ENCODE peak calls at places on chromosomes 13 and 19, in four cellular contexts. F is osteoblast, H is keratinocyte, J is heart left ventricle. T is an unnamed sample.

GRCh38 chr19:52640916-52641315 is 2.8 kb upstream of the ZNF83 start:
- DNase-seq in F (no peak), H (no peak), J (no peak), T (peak)

GRCh38 chr13:40146586-40147240 is 491.3 kb downstream of the COG6 start:
- DNase-seq in F (no peak), H (peak), J (no peak), T (no peak)

GRCh38 chr19:46515879-46516350 is 20.2 kb upstream of the PNMA8B start:
- DNase-seq in F (peak), H (no peak), J (no peak), T (peak)

GRCh38 chr19:632228-633067 is 889 bp downstream of the POLRMT start:
- DNase-seq in F (peak), H (no peak), J (no peak), T (peak)

GRCh38 chr13:94327318-94327717 is 152.2 kb downstream of the DCT start:
- DNase-seq in F (no peak), H (no peak), J (no peak), T (no peak)

GRCh38 chr19:55600336-55601028 is 394 bp downstream of the ZNF524 start:
- DNase-seq in F (peak), H (no peak), J (peak), T (no peak)

GRCh38 chr19:47729468-47729798 is 15.9 kb upstream of the NOP53 start:
- DNase-seq in F (peak), H (no peak), J (peak), T (peak)

GRCh38 chr19:1862068-1862423 is 1.3 kb downstream of the KLF16 start:
- DNase-seq in F (peak), H (no peak), J (no peak), T (no peak)

GRCh38 chr13:80339841-80340642 is 884 bp downstream of the SPRY2 start:
- DNase-seq in F (peak), H (no peak), J (peak), T (no peak)

GRCh38 chr19:6064703-6065073 is 45.6 kb downstream of the RFX2 start:
- DNase-seq in F (no peak), H (no peak), J (no peak), T (no peak)

GRCh38 chr19:6736169-6736916 is 1.0 kb downstream of the GPR108 start:
- DNase-seq in F (peak), H (peak), J (peak), T (peak)

GRCh38 chr13:46801831-46802230 is 4.9 kb upstream of the ESD start:
- DNase-seq in F (no peak), H (no peak), J (no peak), T (no peak)

GRCh38 chr13:105363747-105364177 is 1171.7 kb downstream of the EFNB2 start:
- DNase-seq in F (no peak), H (no peak), J (no peak), T (no peak)

GRCh38 chr19:10884273-10884672 is 12.9 kb downstream of the CARM1 start:
- DNase-seq in F (peak), H (no peak), J (no peak), T (peak)

GRCh38 chr19:31597616-31598015 is 248.4 kb upstream of the TSHZ3 start:
- DNase-seq in F (peak), H (no peak), J (no peak), T (no peak)

GRCh38 chr19:57342582-57342981 is 8.5 kb upstream of the ZNF304 start:
- DNase-seq in F (no peak), H (no peak), J (no peak), T (no peak)

GRCh38 chr19:58117841-58118575 is 20.0 kb upstream of the ZSCAN18 start:
- DNase-seq in F (peak), H (no peak), J (peak), T (no peak)

GRCh38 chr19:3236272-3236671 is 11.8 kb downstream of the CELF5 start:
- DNase-seq in F (peak), H (no peak), J (no peak), T (no peak)

GRCh38 chr19:46998445-46999142 is 21.0 kb upstream of the NPAS1 start:
- DNase-seq in F (peak), H (no peak), J (no peak), T (no peak)

GRCh38 chr19:33134571-33135041 is 2.7 kb downstream of the WDR88 start:
- DNase-seq in F (peak), H (no peak), J (no peak), T (no peak)

GRCh38 chr13:112685856-112686255 is 4.0 kb upstream of the ATP11A start:
- DNase-seq in F (no peak), H (no peak), J (no peak), T (no peak)

GRCh38 chr13:79056706-79057105 is 349.3 kb downstream of the RBM26 start:
- DNase-seq in F (no peak), H (no peak), J (no peak), T (no peak)

GRCh38 chr13:109565877-109566276 is 220.5 kb downstream of the IRS2 start:
- DNase-seq in F (no peak), H (no peak), J (no peak), T (no peak)

GRCh38 chr13:42807236-42807635 is 25.9 kb downstream of the FAM216B start:
- DNase-seq in F (no peak), H (no peak), J (no peak), T (peak)

GRCh38 chr13:49828452-49828851 is 36.0 kb upstream of the KPNA3 start:
- DNase-seq in F (no peak), H (no peak), J (no peak), T (no peak)

GRCh38 chr19:48961673-48962028 is 3.5 kb upstream of the FTL start:
- DNase-seq in F (peak), H (no peak), J (no peak), T (no peak)

GRCh38 chr19:18233224-18233825 is 7.1 kb upstream of the PDE4C start:
- DNase-seq in F (peak), H (no peak), J (peak), T (no peak)

GRCh38 chr13:98083936-98084335 is 59.0 kb upstream of the FARP1 start:
- DNase-seq in F (peak), H (no peak), J (no peak), T (peak)

GRCh38 chr19:44741841-44742352 is 6.6 kb upstream of the BCL3 start:
- DNase-seq in F (peak), H (peak), J (peak), T (peak)

GRCh38 chr13:60745343-60745742 is 348.3 kb downstream of the TDRD3 start:
- DNase-seq in F (no peak), H (no peak), J (no peak), T (no peak)

GRCh38 chr13:45921337-45921736 is 69.8 kb upstream of the SIAH3 start:
- DNase-seq in F (no peak), H (no peak), J (no peak), T (no peak)

GRCh38 chr19:39444598-39445257 is 654 bp upstream of the SUPT5H start:
- DNase-seq in F (peak), H (no peak), J (no peak), T (peak)

GRCh38 chr13:93903909-93904308 is 575.6 kb downstream of the DCT start:
- DNase-seq in F (no peak), H (no peak), J (no peak), T (no peak)

GRCh38 chr13:19959141-19959830 is 759 bp downstream of the ZMYM2 start:
- DNase-seq in F (peak), H (no peak), J (peak), T (peak)

GRCh38 chr13:19959831-19960672 is 1.5 kb downstream of the ZMYM2 start:
- DNase-seq in F (peak), H (peak), J (peak), T (peak)

GRCh38 chr13:19955873-19956559 is 2.5 kb upstream of the ZMYM2 start:
- DNase-seq in F (peak), H (no peak), J (no peak), T (no peak)

GRCh38 chr13:19958119-19959111 is at the start of gene ZMYM2:
- DNase-seq in F (peak), H (peak), J (peak), T (peak)

GRCh38 chr13:19957320-19958118 is 1.0 kb upstream of the ZMYM2 start:
- DNase-seq in F (peak), H (peak), J (peak), T (peak)
- TF ChIP-seq CTCF in F (peak), H (peak), J (peak), T (peak)

GRCh38 chr13:99301056-99301838 is 6.0 kb downstream of the GPR183 start:
- DNase-seq in F (no peak), H (no peak), J (no peak), T (no peak)

GRCh38 chr13:99298056-99298455 is 9.1 kb downstream of the GPR183 start:
- DNase-seq in F (no peak), H (no peak), J (no peak), T (no peak)

GRCh38 chr13:99301913-99302636 is 5.1 kb downstream of the GPR183 start:
- DNase-seq in F (peak), H (no peak), J (no peak), T (no peak)

GRCh38 chr13:99297330-99297729 is 9.9 kb downstream of the GPR183 start:
- DNase-seq in F (no peak), H (no peak), J (no peak), T (no peak)

DNA sequence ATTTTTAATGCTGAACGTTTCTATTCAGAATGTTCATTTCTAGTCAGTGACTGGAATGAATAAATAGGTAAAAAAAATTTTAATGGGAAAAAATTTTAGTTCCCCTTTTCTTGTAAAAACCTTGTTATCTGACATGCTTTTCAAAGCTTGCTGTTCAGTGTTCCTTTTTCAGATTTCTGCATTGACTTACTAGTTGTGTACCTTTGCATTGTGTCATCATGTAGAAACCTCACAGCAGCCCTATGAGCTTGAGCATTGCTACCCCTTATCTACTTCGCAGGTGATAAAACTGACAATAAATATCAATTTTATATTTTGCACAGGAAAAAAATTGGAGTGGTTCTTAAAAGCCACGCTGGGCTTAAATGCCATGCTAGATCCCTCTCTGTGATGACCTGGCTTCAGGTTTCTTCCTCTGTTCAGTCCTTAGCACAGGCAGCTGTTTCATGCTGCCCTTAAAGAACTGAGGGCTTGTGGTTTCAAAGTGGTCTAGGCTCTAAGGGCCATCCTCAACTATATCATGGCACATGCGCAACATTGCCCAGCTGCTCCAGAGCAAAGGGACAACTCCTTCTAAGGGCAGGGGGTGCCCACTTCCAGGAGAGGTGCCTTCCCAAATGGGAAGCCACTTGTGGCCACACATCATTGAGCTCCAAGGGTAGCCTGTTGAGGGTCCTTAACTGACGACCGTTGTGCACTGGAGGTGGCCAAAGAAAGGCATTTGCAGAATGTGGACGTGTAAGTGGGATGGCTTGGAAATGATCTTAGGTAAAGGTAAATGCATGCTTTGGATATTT is 7.5 kb downstream of the GPR183 start:
- DNase-seq in F (no peak), H (no peak), J (no peak), T (no peak)
- H3K4me3 ChIP-seq in F (no peak), H (no peak), J (no peak), T (no peak)

DNA sequence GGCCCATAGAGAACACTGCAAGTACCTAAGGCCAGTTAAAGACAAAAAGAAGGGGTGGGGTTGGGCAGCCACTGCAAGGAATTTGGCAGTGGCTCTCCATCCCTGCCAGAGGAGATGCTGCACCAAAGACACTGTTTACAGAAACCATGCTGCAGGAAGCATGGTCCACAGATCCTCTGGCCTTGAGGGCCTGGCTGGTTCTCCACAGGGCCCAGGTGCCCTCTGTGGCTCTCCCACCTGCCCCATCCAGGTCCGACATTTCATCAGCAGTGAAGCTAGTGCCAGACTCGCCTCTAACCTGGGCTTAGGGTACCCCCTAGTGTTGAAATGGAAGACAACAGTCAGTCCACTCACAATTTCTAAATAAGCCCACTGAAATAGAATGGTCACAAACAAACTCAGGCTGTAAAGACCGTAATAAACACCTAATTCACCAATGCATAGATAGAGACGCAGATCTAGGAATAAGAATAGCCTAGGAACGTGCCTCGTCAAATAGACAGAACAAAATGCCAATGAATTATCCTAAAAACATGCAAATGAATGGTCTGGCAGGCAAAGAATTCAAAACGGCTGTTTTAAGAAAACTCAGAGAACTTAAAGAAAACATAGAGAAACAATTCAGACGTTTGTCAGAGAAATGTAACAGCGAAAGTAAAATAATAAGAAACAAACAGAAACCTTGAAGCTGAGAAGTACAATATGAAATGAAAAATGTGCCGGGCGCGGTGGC is 23.3 kb downstream of the LYPD4 start:
- DNase-seq in F (no peak), H (no peak), J (no peak), T (no peak)
- TF ChIP-seq CTCF in F (peak), H (peak), J (peak), T (peak)

GRCh38 chr13:43876366-43876765 is 3.2 kb downstream of the CCDC122 start:
- DNase-seq in F (no peak), H (no peak), J (no peak), T (no peak)

GRCh38 chr13:43878897-43879322 is 630 bp downstream of the CCDC122 start:
- DNase-seq in F (peak), H (no peak), J (peak), T (peak)

GRCh38 chr13:43880451-43880850 is 747 bp downstream of the LACC1 start:
- DNase-seq in F (no peak), H (no peak), J (no peak), T (no peak)

GRCh38 chr13:43879323-43880181 is at the start of the genes CCDC122 and LACC1:
- DNase-seq in F (peak), H (no peak), J (peak), T (peak)

GRCh38 chr13:43877788-43878187 is 1.8 kb downstream of the CCDC122 start:
- DNase-seq in F (no peak), H (no peak), J (no peak), T (peak)
- H3K4me3 ChIP-seq in F (no peak), H (no peak), J (no peak), T (no peak)

GRCh38 chr19:13363954-13364353 is 142.3 kb downstream of the CACNA1A start:
- DNase-seq in F (no peak), H (no peak), J (no peak), T (no peak)

GRCh38 chr19:13370948-13371347 is 135.3 kb downstream of the CACNA1A start:
- DNase-seq in F (no peak), H (no peak), J (no peak), T (no peak)

GRCh38 chr19:13363235-13363634 is 143.0 kb downstream of the CACNA1A start:
- DNase-seq in F (no peak), H (no peak), J (no peak), T (no peak)

DNA sequence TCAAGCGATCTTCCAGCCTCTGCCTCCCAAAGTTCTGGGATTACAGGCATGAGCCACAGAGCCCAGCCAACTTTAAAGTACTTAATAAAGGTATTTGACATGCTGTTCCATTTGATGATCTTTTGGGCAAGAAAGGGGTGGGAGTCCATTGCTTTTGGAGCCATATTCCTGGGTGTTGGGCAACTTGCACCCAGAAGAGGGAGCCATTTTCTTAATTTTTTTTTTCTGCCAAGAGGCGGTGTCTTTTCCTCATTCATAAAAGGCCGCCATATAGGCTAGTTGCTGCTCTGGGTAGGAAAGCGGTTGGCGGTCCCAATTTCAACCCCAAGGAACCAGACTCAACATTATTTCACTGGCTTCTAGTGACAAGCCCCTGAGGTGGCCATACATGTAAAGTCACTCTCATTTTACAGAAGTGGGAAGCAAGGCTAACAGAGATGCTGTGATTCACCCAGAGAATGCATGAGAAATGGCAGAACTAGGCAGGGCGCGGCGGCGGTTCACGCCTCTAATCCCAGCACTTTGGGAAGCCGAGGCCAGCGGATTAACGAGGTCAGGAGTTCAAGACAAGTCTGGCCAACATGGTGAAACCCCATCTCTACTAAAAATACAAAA is 139.6 kb downstream of the CACNA1A start:
- DNase-seq in F (peak), H (no peak), J (no peak), T (peak)
- TF ChIP-seq CTCF in F (peak), H (peak), J (peak), T (peak)

GRCh38 chr13:48412100-48412556 is 785 bp downstream of the LPAR6 start:
- DNase-seq in F (no peak), H (no peak), J (no peak), T (no peak)

GRCh38 chr13:48411281-48412099 is 1.4 kb downstream of the LPAR6 start:
- DNase-seq in F (no peak), H (no peak), J (no peak), T (no peak)

GRCh38 chr13:48414501-48414900 is 1.6 kb upstream of the LPAR6 start:
- DNase-seq in F (no peak), H (no peak), J (no peak), T (no peak)

GRCh38 chr13:48412881-48413351 is at the start of gene LPAR6:
- DNase-seq in F (peak), H (no peak), J (peak), T (peak)

DNA sequence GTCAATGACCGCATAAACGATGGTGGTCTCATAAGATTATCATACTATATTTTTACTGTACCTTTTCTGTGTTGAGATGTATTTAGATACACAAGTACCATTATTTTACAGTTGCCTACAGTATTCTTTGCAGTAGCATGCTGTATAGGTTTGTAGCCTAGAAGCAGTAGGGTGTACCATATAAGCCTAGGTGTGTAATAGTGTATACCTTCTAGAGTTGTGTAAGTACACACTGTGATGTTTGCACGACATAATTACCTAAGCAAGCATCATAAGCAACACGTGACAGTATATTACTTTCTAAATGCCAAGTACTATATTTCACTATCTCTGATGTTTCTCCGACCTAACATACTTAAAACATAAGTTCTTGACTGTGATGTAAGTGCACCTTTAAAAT is 2.7 kb downstream of the LPAR6 start:
- DNase-seq in F (no peak), H (no peak), J (no peak), T (no peak)
- H3K4me3 ChIP-seq in F (peak), H (peak), J (peak), T (peak)

GRCh38 chr19:15864824-15865223 is 33.0 kb downstream of the CYP4F2 start:
- DNase-seq in F (no peak), H (no peak), J (no peak), T (no peak)

GRCh38 chr19:15866646-15867045 is 31.2 kb downstream of the CYP4F2 start:
- DNase-seq in F (no peak), H (no peak), J (no peak), T (no peak)

GRCh38 chr19:15871570-15871969 is 26.3 kb downstream of the CYP4F2 start:
- DNase-seq in F (no peak), H (no peak), J (no peak), T (no peak)

GRCh38 chr19:15869873-15870272 is 28.0 kb downstream of the CYP4F2 start:
- DNase-seq in F (no peak), H (no peak), J (no peak), T (no peak)

DNA sequence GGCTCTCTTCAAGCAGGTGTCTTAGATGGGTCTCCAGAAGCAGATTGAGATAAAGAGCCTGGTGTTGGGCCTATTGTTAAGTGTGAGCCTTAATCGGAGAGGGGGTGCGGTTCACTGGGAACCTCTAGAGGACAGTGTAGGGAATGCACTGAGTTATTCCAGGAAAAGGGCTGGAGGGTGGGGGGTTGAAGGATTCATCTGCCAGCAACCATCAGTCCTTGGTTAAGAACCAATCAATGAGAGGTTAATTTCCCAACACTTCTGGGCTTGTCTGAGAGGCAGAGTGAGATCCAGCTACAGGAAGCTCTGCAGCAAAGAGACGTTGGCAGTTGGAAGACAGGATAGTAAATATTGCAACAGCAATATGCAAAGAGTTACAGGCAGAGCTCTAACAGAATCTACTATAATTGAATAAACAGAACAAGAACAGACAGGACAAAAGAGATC is 28.7 kb downstream of the CYP4F2 start:
- DNase-seq in F (peak), H (peak), J (no peak), T (peak)
- TF ChIP-seq CTCF in F (peak), H (peak), J (peak), T (peak)

T was measured in AG10803.